ENCODE peak calls at places on chromosomes 1 and 21, in four cellular contexts. R is body of pancreas, Q is fibroblast of mammary gland, E is RKO. L is an unnamed sample.
A peak's percentile ranks its signal among the peaks of the same experiment; 100 is the strongest.

GRCh38 chr1:50218344-50218743 is 109.6 kb downstream of the ELAVL4 start:
- DNase-seq in E (peak; percentile 2), R (no peak), Q (no peak), L (no peak)

GRCh38 chr1:91499904-91500755 is 521 bp upstream of the CDC7 start:
- DNase-seq in R (no peak), E (no peak), Q (no peak), L (no peak)

GRCh38 chr1:203072002-203072607 is 13.7 kb downstream of the MYOG start:
- DNase-seq in R (no peak), Q (no peak), E (no peak), L (peak; percentile 15)

GRCh38 chr21:36858320-36858957 is 108.0 kb downstream of the HLCS start:
- DNase-seq in E (no peak), Q (no peak), R (no peak), L (no peak)

GRCh38 chr1:227759345-227760300 is 24.4 kb downstream of the SNAP47 start:
- DNase-seq in R (no peak), Q (peak; percentile 97), E (peak; percentile 80), L (peak; percentile 13)

GRCh38 chr1:42639116-42639515 is 19.1 kb upstream of the PPIH start:
- DNase-seq in R (no peak), Q (no peak), E (no peak), L (no peak)

GRCh38 chr21:33660406-33660805 is 18.1 kb downstream of the ITSN1 start:
- DNase-seq in R (no peak), E (no peak), Q (no peak), L (no peak)

GRCh38 chr1:30294508-30294907 is 428.9 kb downstream of the MATN1 start:
- DNase-seq in Q (no peak), E (no peak), R (no peak), L (no peak)

GRCh38 chr1:15412843-15413242 is 3.2 kb downstream of the EFHD2 start:
- DNase-seq in Q (no peak), R (peak; percentile 76), E (no peak), L (no peak)

GRCh38 chr21:26801524-26801923 is 43.7 kb downstream of the ADAMTS1 start:
- DNase-seq in E (no peak), Q (peak; percentile 86), R (no peak), L (no peak)

GRCh38 chr1:198168180-198168579 is 11.4 kb downstream of the NEK7 start:
- DNase-seq in R (no peak), E (no peak), Q (peak; percentile 67), L (no peak)

GRCh38 chr1:224641030-224641429 is 24.9 kb downstream of the CNIH3 start:
- DNase-seq in E (no peak), Q (no peak), R (peak; percentile 74), L (no peak)

GRCh38 chr1:197737916-197738315 is 37.4 kb downstream of the DENND1B start:
- DNase-seq in E (no peak), Q (no peak), R (no peak), L (no peak)

GRCh38 chr1:1122078-1122811 is 6.4 kb upstream of the C1orf159 start:
- DNase-seq in R (peak; percentile 87), Q (peak; percentile 57), E (peak; percentile 71), L (peak; percentile 72)

GRCh38 chr1:178664278-178664677 is 60.8 kb upstream of the RALGPS2 start:
- DNase-seq in R (no peak), Q (no peak), E (no peak), L (no peak)

GRCh38 chr1:28601696-28602095 is 9.6 kb downstream of the RAB42 start:
- DNase-seq in E (peak; percentile 62), R (no peak), Q (peak; percentile 90), L (peak; percentile 63)

GRCh38 chr1:224052767-224053166 is 61.1 kb upstream of the FBXO28 start:
- DNase-seq in R (no peak), Q (peak; percentile 73), E (peak; percentile 92), L (no peak)

GRCh38 chr1:47934243-47934805 is 62.9 kb downstream of the TRABD2B start:
- DNase-seq in Q (peak; percentile 81), E (no peak), R (peak; percentile 64), L (no peak)

GRCh38 chr1:37476460-37477197 is 2.2 kb downstream of the ZC3H12A start:
- DNase-seq in Q (peak; percentile 96), E (peak; percentile 87), R (peak; percentile 85), L (peak; percentile 52)

GRCh38 chr1:193103759-193104495 is 1.3 kb downstream of the GLRX2 start:
- DNase-seq in E (peak; percentile 10), R (no peak), Q (no peak), L (peak; percentile 4)

GRCh38 chr1:214928574-214928973 is 154.0 kb upstream of the KCNK2 start:
- DNase-seq in R (no peak), Q (no peak), E (no peak), L (no peak)

L was measured in SW480.